ENCODE peak calls at places on chromosomes 4 and X, in ten cellular contexts. N, J, B, W, X, D, L, Q, Y and U are unnamed samples.

GRCh38 chr4:2794707-2795557 is 2.0 kb downstream of the SH3BP2 start:
- DNase-seq in Q (peak; percentile 72), J (peak; percentile 75), X (no peak), D (peak; percentile 92), B (peak; percentile 74), N (peak; percentile 75), W (peak; percentile 86), L (peak; percentile 76), Y (peak; percentile 84), U (no peak)

GRCh38 chrX:21800344-21800770 is 39.1 kb upstream of the MBTPS2 start:
- DNase-seq in L (no peak), W (no peak), B (no peak), J (peak; percentile 49), X (no peak), Q (peak; percentile 36), D (no peak), Y (peak; percentile 45), N (no peak), U (no peak)

GRCh38 chr4:182916483-182917181 is 554 bp downstream of the DCTD start:
- DNase-seq in Q (peak; percentile 70), B (peak; percentile 62), Y (peak; percentile 79), N (peak; percentile 55), X (no peak), D (peak; percentile 80), J (peak; percentile 67), W (peak; percentile 77), L (peak; percentile 71), U (no peak)

GRCh38 chr4:113636438-113636818 is 125.1 kb downstream of the CAMK2D start:
- DNase-seq in X (no peak), B (peak; percentile 76), Y (no peak), N (no peak), Q (no peak), W (no peak), L (no peak), D (no peak), J (no peak), U (no peak)

GRCh38 chr4:33996075-33996718 is 2248.1 kb downstream of the ARAP2 start:
- DNase-seq in W (no peak), J (peak; percentile 65), L (no peak), Q (peak; percentile 47), D (no peak), N (no peak), Y (peak; percentile 58), X (no peak), B (no peak), U (no peak)

GRCh38 chr4:98963538-98964433 is 31.7 kb upstream of the METAP1 start:
- DNase-seq in L (no peak), Y (peak; percentile 2), D (no peak), Q (peak; percentile 3), N (no peak), W (no peak), J (peak; percentile 3), B (no peak), X (no peak), U (no peak)

GRCh38 chr4:91837608-91838029 is 466.1 kb upstream of the GRID2 start:
- DNase-seq in Y (peak; percentile 81), L (no peak), B (no peak), J (peak; percentile 53), X (no peak), W (peak; percentile 88), N (no peak), D (peak; percentile 88), Q (peak; percentile 74), U (no peak)

GRCh38 chrX:140090800-140091275 is 125.5 kb upstream of the CXorf66 start:
- DNase-seq in W (no peak), D (no peak), Q (no peak), N (no peak), X (no peak), L (no peak), B (no peak), Y (no peak), J (no peak), U (peak; percentile 13)

GRCh38 chr4:7275067-7275466 is 82.7 kb downstream of the SORCS2 start:
- DNase-seq in J (no peak), Q (no peak), D (no peak), L (no peak), Y (no peak), N (no peak), W (no peak), B (no peak), X (no peak), U (no peak)

GRCh38 chr4:69524708-69525107 is 29.0 kb upstream of the UGT2B4 start:
- DNase-seq in Q (peak; percentile 83), N (no peak), L (no peak), W (peak; percentile 28), Y (peak; percentile 85), B (no peak), D (peak; percentile 70), X (no peak), J (no peak), U (no peak)

GRCh38 chr4:185820119-185821028 is 8.4 kb upstream of the SORBS2 start:
- DNase-seq in D (no peak), B (no peak), X (no peak), J (no peak), W (no peak), L (no peak), N (no peak), Y (no peak), Q (no peak), U (no peak)

GRCh38 chrX:8140986-8141385 is 30.1 kb downstream of the VCX2 start:
- DNase-seq in L (no peak), B (no peak), N (no peak), Q (no peak), X (no peak), W (no peak), Y (no peak), J (no peak), D (no peak), U (no peak)

GRCh38 chr4:137722910-137723309 is 190.6 kb upstream of the PCDH18 start:
- DNase-seq in D (no peak), B (no peak), N (no peak), Y (no peak), W (no peak), X (no peak), L (no peak), J (no peak), Q (no peak), U (no peak)

GRCh38 chr4:109574931-109575804 is 15.1 kb downstream of the MCUB start:
- DNase-seq in W (no peak), L (no peak), J (no peak), D (no peak), Q (no peak), B (no peak), Y (no peak), X (no peak), N (no peak), U (no peak)

GRCh38 chr4:109578846-109579245 is 18.8 kb downstream of the MCUB start:
- DNase-seq in J (no peak), Q (no peak), Y (no peak), D (no peak), X (no peak), B (no peak), L (no peak), N (no peak), W (no peak), U (no peak)

GRCh38 chr4:109574443-109574850 is 14.4 kb downstream of the MCUB start:
- DNase-seq in B (peak; percentile 38), Y (no peak), D (peak; percentile 48), X (no peak), N (no peak), Q (no peak), J (no peak), L (no peak), W (peak; percentile 51), U (no peak)

GRCh38 chr4:109572154-109572553 is 12.1 kb downstream of the MCUB start:
- DNase-seq in Y (no peak), W (no peak), J (no peak), Q (no peak), X (no peak), D (no peak), B (no peak), L (no peak), N (no peak), U (no peak)

GRCh38 chr4:109576462-109576861 is 16.4 kb downstream of the MCUB start:
- DNase-seq in Q (peak; percentile 72), Y (peak; percentile 75), N (no peak), B (peak; percentile 61), D (peak; percentile 54), X (no peak), W (peak; percentile 57), J (peak; percentile 29), L (no peak), U (no peak)
- TF ChIP-seq CTCF in Q (no peak), Y (no peak), N (no peak), B (no peak), D (no peak), X (no peak), W (no peak), J (no peak), L (no peak), U (no peak)

GRCh38 chr4:129972257-129972656 is 876.3 kb downstream of the C4orf33 start:
- DNase-seq in Y (no peak), B (no peak), J (no peak), L (no peak), W (no peak), X (no peak), Q (no peak), D (no peak), N (no peak), U (no peak)
- TF ChIP-seq CTCF in Y (no peak), B (no peak), J (no peak), L (no peak), W (no peak), X (no peak), Q (no peak), D (no peak), N (no peak), U (no peak)

GRCh38 chrX:41734530-41734929 is 10.5 kb downstream of the GPR82 start:
- DNase-seq in B (peak; percentile 59), W (peak; percentile 33), Q (no peak), X (no peak), L (no peak), Y (no peak), J (no peak), N (peak; percentile 2), D (peak; percentile 19), U (no peak)
- TF ChIP-seq CTCF in B (peak; percentile 36), W (peak; percentile 52), Q (peak; percentile 22), X (peak; percentile 14), L (peak; percentile 53), Y (peak; percentile 21), J (peak; percentile 58), N (peak; percentile 72), D (peak; percentile 43), U (peak; percentile 19)

GRCh38 chr4:78865451-78865850 is 73.8 kb downstream of the PAQR3 start:
- DNase-seq in B (no peak), Q (no peak), W (no peak), N (no peak), L (no peak), J (no peak), Y (no peak), D (no peak), X (no peak), U (no peak)

GRCh38 chr4:78863254-78863869 is 75.9 kb downstream of the PAQR3 start:
- DNase-seq in D (no peak), Q (no peak), W (no peak), X (no peak), B (no peak), Y (no peak), N (no peak), J (no peak), L (no peak), U (no peak)

GRCh38 chr4:78862314-78862737 is 76.9 kb downstream of the PAQR3 start:
- DNase-seq in X (no peak), N (no peak), B (no peak), D (no peak), Y (no peak), Q (no peak), L (no peak), W (no peak), J (no peak), U (no peak)

GRCh38 chr4:78863991-78864390 is 75.2 kb downstream of the PAQR3 start:
- DNase-seq in W (no peak), L (no peak), Q (no peak), Y (no peak), J (no peak), D (no peak), X (no peak), B (no peak), N (no peak), U (no peak)

GRCh38 chr4:78864405-78865024 is 74.7 kb downstream of the PAQR3 start:
- DNase-seq in J (peak; percentile 86), D (peak; percentile 90), W (peak; percentile 91), Y (peak; percentile 65), B (peak; percentile 79), Q (peak; percentile 62), X (no peak), N (peak; percentile 74), L (no peak), U (peak; percentile 23)
- TF ChIP-seq CTCF in J (peak; percentile 55), D (peak; percentile 68), W (peak; percentile 65), Y (peak; percentile 47), B (peak; percentile 30), Q (peak; percentile 78), X (peak; percentile 88), N (peak; percentile 94), L (peak; percentile 90), U (peak; percentile 81)